ENCODE peak calls at places on chromosomes 1 and 21, in ten cellular contexts. G, H, V, J, U, X, E, P, D and M are unnamed samples.

GRCh38 chr1:151542710-151543129 is 2.6 kb downstream of the TUFT1 start:
- DNase-seq in G (peak; percentile 56), H (no peak), V (no peak), J (no peak), U (peak; percentile 87), X (no peak), E (no peak), P (peak; percentile 54), D (no peak), M (no peak)

GRCh38 chr1:195958131-195958530 is 650.1 kb downstream of the KCNT2 start:
- DNase-seq in G (no peak), H (no peak), V (no peak), J (no peak), U (no peak), X (no peak), E (no peak), P (peak; percentile 98), D (no peak), M (no peak)

GRCh38 chr1:171877711-171878110 is 36.4 kb downstream of the DNM3 start:
- DNase-seq in G (no peak), H (no peak), V (no peak), J (no peak), U (no peak), X (no peak), E (no peak), P (peak; percentile 79), D (no peak), M (no peak)

GRCh38 chr1:167043752-167044488 is 46.3 kb downstream of the GPA33 start:
- DNase-seq in G (peak; percentile 12), H (no peak), V (peak; percentile 87), J (no peak), U (no peak), X (no peak), E (peak; percentile 56), P (peak; percentile 71), D (peak; percentile 91), M (no peak)

GRCh38 chr1:10726355-10726754 is 70.1 kb downstream of the CASZ1 start:
- DNase-seq in G (no peak), H (no peak), V (peak; percentile 94), J (no peak), U (no peak), X (no peak), E (peak; percentile 33), P (no peak), D (peak; percentile 71), M (no peak)

GRCh38 chr1:183635112-183635605 is 424 bp downstream of the ARPC5 start:
- DNase-seq in G (peak; percentile 34), H (peak; percentile 23), V (peak; percentile 49), J (no peak), U (no peak), X (no peak), E (no peak), P (no peak), D (peak; percentile 47), M (peak; percentile 29)

GRCh38 chr1:204623365-204623893 is 62.1 kb downstream of the LRRN2 start:
- DNase-seq in G (peak; percentile 59), H (no peak), V (no peak), J (peak; percentile 25), U (no peak), X (no peak), E (no peak), P (peak; percentile 54), D (no peak), M (no peak)

GRCh38 chr1:48726557-48726956 is 50.1 kb downstream of the BEND5 start:
- DNase-seq in G (no peak), H (no peak), V (no peak), J (no peak), U (no peak), X (no peak), E (no peak), P (no peak), D (no peak), M (no peak)

GRCh38 chr1:61570191-61570590 is 154.8 kb downstream of the TM2D1 start:
- DNase-seq in G (no peak), H (no peak), V (no peak), J (no peak), U (no peak), X (no peak), E (no peak), P (no peak), D (no peak), M (no peak)

GRCh38 chr1:10510520-10511493 is 36.1 kb downstream of the PEX14 start:
- DNase-seq in G (peak; percentile 76), H (no peak), V (no peak), J (peak; percentile 87), U (peak; percentile 68), X (peak; percentile 90), E (peak; percentile 48), P (peak; percentile 96), D (peak; percentile 53), M (no peak)

GRCh38 chr21:25822981-25823380 is 88.2 kb downstream of the GABPA start:
- DNase-seq in G (no peak), H (no peak), V (no peak), J (no peak), U (no peak), X (no peak), E (no peak), P (no peak), D (no peak), M (no peak)

GRCh38 chr1:204377800-204378608 is 18.3 kb upstream of the PLEKHA6 start:
- DNase-seq in G (no peak), H (no peak), V (peak; percentile 77), J (peak; percentile 45), U (no peak), X (no peak), E (no peak), P (peak; percentile 29), D (peak; percentile 57), M (no peak)

GRCh38 chr1:160837558-160838205 is 25.0 kb downstream of the CD244 start:
- DNase-seq in G (peak; percentile 8), H (no peak), V (peak; percentile 50), J (no peak), U (no peak), X (no peak), E (no peak), P (peak; percentile 29), D (peak; percentile 52), M (no peak)

GRCh38 chr1:3803905-3804626 is 7.8 kb upstream of the LRRC47 start:
- DNase-seq in G (peak; percentile 48), H (no peak), V (no peak), J (no peak), U (peak; percentile 18), X (no peak), E (no peak), P (no peak), D (no peak), M (no peak)

GRCh38 chr1:16351994-16352841 is at the start of gene FBXO42:
- DNase-seq in G (peak; percentile 95), H (peak; percentile 90), V (peak; percentile 93), J (peak; percentile 96), U (peak; percentile 40), X (no peak), E (peak; percentile 87), P (peak; percentile 82), D (peak; percentile 92), M (peak; percentile 71)

GRCh38 chr1:163066686-163067085 is 2.5 kb upstream of the RGS4 start:
- DNase-seq in G (no peak), H (no peak), V (no peak), J (no peak), U (no peak), X (no peak), E (no peak), P (no peak), D (no peak), M (no peak)

GRCh38 chr1:20640183-20640597 is 6.9 kb downstream of the PINK1 start:
- DNase-seq in G (peak; percentile 69), H (peak; percentile 57), V (peak; percentile 49), J (peak; percentile 58), U (no peak), X (peak; percentile 38), E (no peak), P (peak; percentile 51), D (no peak), M (no peak)

GRCh38 chr1:167618366-167618765 is 11.7 kb upstream of the RCSD1 start:
- DNase-seq in G (no peak), H (no peak), V (no peak), J (no peak), U (no peak), X (no peak), E (no peak), P (no peak), D (no peak), M (no peak)

GRCh38 chr21:38170283-38170682 is 86.5 kb upstream of the KCNJ15 start:
- DNase-seq in G (peak; percentile 45), H (no peak), V (peak; percentile 57), J (peak; percentile 66), U (no peak), X (no peak), E (no peak), P (peak; percentile 62), D (peak; percentile 77), M (no peak)
- TF ChIP-seq CTCF in G (peak; percentile 65), H (peak; percentile 51), V (peak; percentile 64), J (peak; percentile 68), U (peak; percentile 66), X (peak; percentile 55), E (no peak), P (peak; percentile 84), D (peak; percentile 46), M (no peak)

DNA sequence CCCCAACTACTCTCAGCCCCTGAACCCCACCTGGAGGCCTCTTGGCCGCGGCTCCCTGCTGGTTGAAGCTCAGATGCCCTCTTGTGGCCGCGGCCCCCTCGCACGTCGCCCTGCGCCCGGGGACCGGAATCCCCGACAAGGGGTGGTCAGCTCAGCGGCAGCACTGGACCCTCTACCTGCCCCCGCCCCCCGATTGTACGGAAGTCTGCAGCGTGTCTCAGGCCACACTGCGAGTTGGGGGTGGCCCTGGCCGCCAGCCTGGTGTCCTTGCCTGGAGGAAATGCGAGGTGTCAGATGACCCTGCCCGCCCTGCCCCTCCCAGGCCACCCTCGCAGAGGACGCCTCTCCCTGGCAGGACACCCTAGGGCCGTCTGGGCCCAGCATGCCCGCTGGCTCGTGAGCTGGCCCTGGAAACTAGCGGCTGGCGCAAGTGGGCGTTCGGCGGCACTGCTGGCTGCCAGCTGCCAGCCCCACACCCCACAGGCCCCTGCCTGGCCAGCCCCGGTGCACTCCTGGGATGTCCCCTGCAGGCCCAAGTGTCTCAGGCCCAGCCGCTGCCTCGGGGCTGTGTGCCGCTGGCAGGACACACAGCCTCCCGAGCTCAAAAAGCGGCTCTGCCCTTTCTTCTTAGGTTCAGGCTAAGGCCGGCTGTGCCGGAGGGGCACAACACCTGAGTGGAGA is 60.8 kb downstream of the EDN2 start:
- DNase-seq in G (no peak), H (no peak), V (no peak), J (no peak), U (no peak), X (no peak), E (no peak), P (no peak), D (no peak), M (no peak)
- TF ChIP-seq CTCF in G (peak; percentile 17), H (peak; percentile 33), V (no peak), J (peak; percentile 49), U (no peak), X (peak; percentile 80), E (peak; percentile 30), P (peak; percentile 46), D (peak; percentile 14), M (no peak)

GRCh38 chr1:229454056-229454455 is 20.2 kb upstream of the ACTA1 start:
- DNase-seq in G (no peak), H (no peak), V (no peak), J (no peak), U (no peak), X (no peak), E (no peak), P (no peak), D (no peak), M (no peak)
- TF ChIP-seq CTCF in G (no peak), H (no peak), V (no peak), J (no peak), U (no peak), X (no peak), E (no peak), P (no peak), D (no peak), M (no peak)

GRCh38 chr1:36160949-36161485 is 5.1 kb downstream of the MAP7D1 start:
- DNase-seq in G (peak; percentile 75), H (peak; percentile 36), V (peak; percentile 60), J (peak; percentile 83), U (no peak), X (no peak), E (peak; percentile 66), P (peak; percentile 50), D (peak; percentile 81), M (no peak)
- TF ChIP-seq CTCF in G (peak; percentile 47), H (peak; percentile 23), V (no peak), J (peak; percentile 36), U (peak; percentile 55), X (no peak), E (peak; percentile 59), P (peak; percentile 22), D (peak; percentile 18), M (no peak)